ENCODE peak calls at places on chromosomes 3 and 15, in seven cellular contexts. Z, S, K, J, A, Y and R are unnamed samples.

GRCh38 chr3:171753665-171754408 is 56.4 kb downstream of the PLD1 start:
- DNase-seq in K (peak; percentile 86), S (no peak), Z (no peak), Y (no peak), A (no peak), J (no peak), R (peak; percentile 91)

GRCh38 chr3:45719761-45720487 is 30.7 kb downstream of the SACM1L start:
- DNase-seq in J (no peak), A (no peak), K (peak; percentile 58), S (no peak), Y (no peak), Z (no peak), R (peak; percentile 6)

GRCh38 chr3:11150256-11150655 is 4.0 kb upstream of the HRH1 start:
- DNase-seq in K (no peak), A (no peak), Y (no peak), Z (no peak), J (no peak), S (no peak), R (no peak)

GRCh38 chr3:16316847-16317560 is 52.0 kb downstream of the OXNAD1 start:
- DNase-seq in S (no peak), K (no peak), Y (no peak), J (no peak), A (no peak), Z (no peak), R (no peak)

GRCh38 chr3:39343076-39343717 is 13.7 kb downstream of the CCR8 start:
- DNase-seq in Z (no peak), S (no peak), A (no peak), Y (no peak), J (no peak), K (no peak), R (no peak)

GRCh38 chr15:35181538-35181937 is 96.4 kb upstream of the NANOGP8 start:
- DNase-seq in Y (peak; percentile 10), S (no peak), K (peak; percentile 63), J (no peak), A (no peak), Z (no peak), R (peak; percentile 79)

GRCh38 chr15:48647963-48648362 is 2.5 kb upstream of the FBN1 start:
- DNase-seq in Z (peak; percentile 37), K (peak; percentile 56), Y (peak; percentile 35), A (no peak), S (peak; percentile 45), J (no peak), R (peak; percentile 77)

GRCh38 chr3:165549665-165550064 is 287.6 kb downstream of the BCHE start:
- DNase-seq in J (no peak), K (no peak), A (no peak), S (no peak), Z (peak; percentile 25), Y (no peak), R (no peak)

GRCh38 chr3:53804697-53805462 is 41.3 kb downstream of the CHDH start:
- DNase-seq in J (no peak), Z (peak; percentile 57), A (no peak), S (peak; percentile 95), Y (peak; percentile 95), K (peak; percentile 80), R (peak; percentile 54)

GRCh38 chr3:114587973-114588372 is 294.1 kb downstream of the TIGIT start:
- DNase-seq in J (no peak), A (no peak), Y (no peak), S (no peak), K (no peak), Z (no peak), R (no peak)

GRCh38 chr3:37114251-37115145 is 59.9 kb downstream of the LRRFIP2 start:
- DNase-seq in A (no peak), K (peak; percentile 95), Z (no peak), Y (peak; percentile 30), J (no peak), S (no peak), R (peak; percentile 87)

GRCh38 chr3:175512700-175513099 is 653.6 kb downstream of the NAALADL2 start:
- DNase-seq in S (no peak), Y (peak; percentile 4), Z (no peak), J (peak; percentile 49), A (no peak), K (no peak), R (no peak)

GRCh38 chr3:38646062-38646461 is 3.4 kb downstream of the SCN5A start:
- DNase-seq in J (no peak), Z (no peak), A (no peak), K (no peak), Y (no peak), S (no peak), R (no peak)

GRCh38 chr3:4670352-4670751 is 177.2 kb downstream of the ITPR1 start:
- DNase-seq in S (peak; percentile 70), Y (peak; percentile 59), A (no peak), J (no peak), K (no peak), Z (peak; percentile 52), R (peak; percentile 11)

GRCh38 chr3:22691407-22691806 is 511.7 kb upstream of the UBE2E2 start:
- DNase-seq in Y (no peak), A (peak; percentile 33), Z (peak; percentile 42), S (no peak), J (peak; percentile 27), K (no peak), R (no peak)

GRCh38 chr3:54837964-54838363 is 89.9 kb downstream of the LRTM1 start:
- DNase-seq in A (no peak), S (no peak), J (no peak), Y (no peak), K (peak; percentile 41), Z (no peak), R (peak; percentile 51)

GRCh38 chr3:16252243-16252978 is 12.3 kb downstream of the DPH3 start:
- DNase-seq in Z (no peak), K (no peak), Y (no peak), S (no peak), J (no peak), A (no peak), R (no peak)

GRCh38 chr3:124745756-124746155 is 15.5 kb downstream of the UMPS start:
- DNase-seq in Y (peak; percentile 16), A (no peak), J (no peak), S (no peak), Z (no peak), K (no peak), R (no peak)

GRCh38 chr3:86245360-86245759 is 745.6 kb downstream of the VGLL3 start:
- DNase-seq in A (no peak), K (no peak), Z (no peak), Y (peak; percentile 3), S (peak; percentile 23), J (no peak), R (no peak)

GRCh38 chr15:57444877-57445513 is 68.7 kb downstream of the CGNL1 start:
- DNase-seq in Z (no peak), A (no peak), S (peak; percentile 84), J (no peak), Y (peak; percentile 50), K (no peak), R (peak; percentile 34)

GRCh38 chr3:107432013-107432515 is 54.8 kb downstream of the CCDC54 start:
- DNase-seq in Y (peak; percentile 38), Z (peak; percentile 25), S (peak; percentile 85), A (no peak), K (peak; percentile 10), J (no peak), R (no peak)

GRCh38 chr15:76012021-76012551 is at the start of gene NRG4:
- DNase-seq in Z (no peak), Y (no peak), K (peak; percentile 6), J (no peak), A (no peak), S (no peak), R (no peak)

GRCh38 chr15:67902579-67902979 is 62.7 kb upstream of the RNU6-1 start:
- DNase-seq in A (no peak), Z (no peak), J (no peak), S (no peak), Y (no peak), K (no peak), R (no peak)

GRCh38 chr15:35293353-35294130 is 208.4 kb upstream of the NANOGP8 start:
- DNase-seq in Y (peak; percentile 64), S (peak; percentile 85), A (no peak), J (no peak), Z (peak; percentile 36), K (peak; percentile 71), R (peak; percentile 79)

GRCh38 chr15:58454950-58455401 is 23.2 kb downstream of the LIPC start:
- DNase-seq in J (no peak), K (no peak), S (no peak), A (no peak), Y (no peak), Z (no peak), R (no peak)

GRCh38 chr3:137768021-137768360 is 3.9 kb downstream of the SOX14 start:
- DNase-seq in K (no peak), J (no peak), Y (no peak), S (no peak), Z (no peak), A (no peak), R (no peak)
- H4K8ac ChIP-seq in K (no peak overlapping the region), J (no peak overlapping the region), Y (peak overlapping the region; percentile 65), S (no peak overlapping the region), Z (no peak overlapping the region), A (peak overlapping the region; percentile 62), R (no peak overlapping the region)

GRCh38 chr3:131231710-131232348 is 149.7 kb upstream of the NUDT16 start:
- DNase-seq in Y (no peak), Z (no peak), A (no peak), S (no peak), K (no peak), J (no peak), R (no peak)
- H4K8ac ChIP-seq in Y (no peak overlapping the region), Z (no peak overlapping the region), A (no peak overlapping the region), S (no peak overlapping the region), K (no peak overlapping the region), J (no peak overlapping the region), R (no peak overlapping the region)

GRCh38 chr3:70570584-70570983 is 258.1 kb upstream of the MDFIC2 start:
- DNase-seq in Y (no peak), S (no peak), A (no peak), K (no peak), Z (no peak), J (no peak), R (no peak)
- H4K8ac ChIP-seq in Y (no peak overlapping the region), S (no peak overlapping the region), A (no peak overlapping the region), K (no peak overlapping the region), Z (no peak overlapping the region), J (no peak overlapping the region), R (no peak overlapping the region)

GRCh38 chr15:71189723-71190122 is 74.5 kb downstream of the THSD4 start:
- DNase-seq in Z (no peak), Y (no peak), S (no peak), J (no peak), K (peak; percentile 25), A (no peak), R (no peak)

GRCh38 chr15:71194286-71194685 is 79.0 kb downstream of the THSD4 start:
- DNase-seq in S (no peak), Z (no peak), J (no peak), A (no peak), Y (no peak), K (no peak), R (no peak)

GRCh38 chr15:71195242-71195641 is 80.0 kb downstream of the THSD4 start:
- DNase-seq in K (no peak), J (no peak), A (no peak), S (peak; percentile 89), Z (peak; percentile 50), Y (peak; percentile 21), R (no peak)

GRCh38 chr15:71186971-71187960 is 72.0 kb downstream of the THSD4 start:
- DNase-seq in K (no peak), Y (no peak), S (no peak), Z (no peak), A (no peak), J (peak; percentile 64), R (no peak)

DNA sequence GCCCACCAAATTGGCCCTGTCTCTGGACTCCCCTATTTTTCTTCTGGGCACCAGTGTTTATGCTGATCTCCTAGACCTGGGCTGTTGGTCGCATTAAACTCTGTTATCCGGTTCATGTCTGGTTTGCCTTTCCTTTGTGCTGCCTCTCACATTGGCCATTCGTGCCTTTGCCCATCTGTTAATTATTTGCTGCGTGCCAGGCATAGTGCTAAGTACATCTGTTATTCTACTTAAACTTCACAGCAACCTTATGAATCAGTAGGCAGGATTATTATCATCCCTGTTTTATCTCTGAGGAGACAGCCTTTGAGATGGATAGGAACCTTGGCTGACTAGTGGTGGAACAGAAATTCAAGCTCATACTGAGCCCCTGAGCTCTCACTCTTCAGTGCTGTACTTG is 76.0 kb downstream of the THSD4 start:
- DNase-seq in Z (no peak), Y (no peak), J (no peak), K (no peak), S (no peak), A (no peak), R (no peak)
- H4K8ac ChIP-seq in Z (no peak overlapping the region), Y (no peak overlapping the region), J (no peak overlapping the region), K (no peak overlapping the region), S (no peak overlapping the region), A (no peak overlapping the region), R (no peak overlapping the region)